ENCODE peak calls at places on chromosomes 7 and 10, in seven cellular contexts. One of them, this sample, is unnamed.

GRCh38 chr7:98548370-98548769 is 68.7 kb upstream of the NPTX2 start:
- DNase-seq in gastrocnemius medialis: no peak
- DNase-seq in upper lobe of right lung: no peak
- DNase-seq in Panc1: no peak
- DNase-seq in right lobe of liver: no peak
- DNase-seq in CD8-positive, alpha-beta T cell: no peak
- DNase-seq in neural progenitor cell: no peak
- DNase-seq in this sample: no peak

GRCh38 chr7:151452141-151452571 is 12.2 kb upstream of the CRYGN start:
- DNase-seq in CD8-positive, alpha-beta T cell: no peak
- DNase-seq in gastrocnemius medialis: peak; percentile 7
- DNase-seq in neural progenitor cell: no peak
- DNase-seq in right lobe of liver: no peak
- DNase-seq in upper lobe of right lung: peak; percentile 57
- DNase-seq in Panc1: no peak
- DNase-seq in this sample: no peak

GRCh38 chr7:129279757-129280156 is 54.9 kb downstream of the AHCYL2 start:
- DNase-seq in neural progenitor cell: no peak
- DNase-seq in gastrocnemius medialis: no peak
- DNase-seq in CD8-positive, alpha-beta T cell: no peak
- DNase-seq in upper lobe of right lung: no peak
- DNase-seq in Panc1: no peak
- DNase-seq in right lobe of liver: no peak
- DNase-seq in this sample: no peak

GRCh38 chr10:100621360-100622205 is 85.8 kb downstream of the HIF1AN start:
- DNase-seq in neural progenitor cell: no peak
- DNase-seq in upper lobe of right lung: peak; percentile 30
- DNase-seq in right lobe of liver: no peak
- DNase-seq in Panc1: no peak
- DNase-seq in gastrocnemius medialis: no peak
- DNase-seq in CD8-positive, alpha-beta T cell: peak; percentile 71
- DNase-seq in this sample: no peak

GRCh38 chr7:19508821-19509220 is 200.0 kb downstream of the POLR1F start:
- DNase-seq in CD8-positive, alpha-beta T cell: no peak
- DNase-seq in neural progenitor cell: no peak
- DNase-seq in upper lobe of right lung: no peak
- DNase-seq in Panc1: no peak
- DNase-seq in gastrocnemius medialis: no peak
- DNase-seq in right lobe of liver: no peak
- DNase-seq in this sample: no peak

GRCh38 chr10:48981310-48981907 is 41.8 kb upstream of the LRRC18 start:
- DNase-seq in Panc1: peak; percentile 15
- DNase-seq in upper lobe of right lung: peak; percentile 81
- DNase-seq in right lobe of liver: peak; percentile 70
- DNase-seq in CD8-positive, alpha-beta T cell: no peak
- DNase-seq in gastrocnemius medialis: peak; percentile 44
- DNase-seq in neural progenitor cell: peak; percentile 85
- DNase-seq in this sample: peak; percentile 76

GRCh38 chr10:62044569-62044968 is 143.1 kb downstream of the ARID5B start:
- DNase-seq in Panc1: no peak
- DNase-seq in CD8-positive, alpha-beta T cell: no peak
- DNase-seq in neural progenitor cell: no peak
- DNase-seq in gastrocnemius medialis: no peak
- DNase-seq in right lobe of liver: no peak
- DNase-seq in upper lobe of right lung: no peak
- DNase-seq in this sample: no peak

GRCh38 chr10:69952801-69953200 is 99.8 kb upstream of the MACROH2A2 start:
- DNase-seq in upper lobe of right lung: no peak
- DNase-seq in CD8-positive, alpha-beta T cell: no peak
- DNase-seq in right lobe of liver: no peak
- DNase-seq in gastrocnemius medialis: no peak
- DNase-seq in Panc1: no peak
- DNase-seq in neural progenitor cell: peak; percentile 87
- DNase-seq in this sample: no peak

GRCh38 chr10:131679926-131680325 is 220.9 kb upstream of the PPP2R2D start:
- DNase-seq in right lobe of liver: no peak
- DNase-seq in upper lobe of right lung: peak; percentile 35
- DNase-seq in neural progenitor cell: no peak
- DNase-seq in CD8-positive, alpha-beta T cell: no peak
- DNase-seq in gastrocnemius medialis: no peak
- DNase-seq in Panc1: no peak
- DNase-seq in this sample: no peak

GRCh38 chr7:73869011-73869785 is 8.2 kb downstream of the TMEM270 start:
- DNase-seq in neural progenitor cell: no peak
- DNase-seq in right lobe of liver: no peak
- DNase-seq in upper lobe of right lung: no peak
- DNase-seq in CD8-positive, alpha-beta T cell: no peak
- DNase-seq in gastrocnemius medialis: no peak
- DNase-seq in Panc1: no peak
- DNase-seq in this sample: no peak

GRCh38 chr10:124290095-124290795 is 128.5 kb downstream of the OAT start:
- DNase-seq in CD8-positive, alpha-beta T cell: no peak
- DNase-seq in neural progenitor cell: no peak
- DNase-seq in right lobe of liver: peak; percentile 57
- DNase-seq in upper lobe of right lung: peak; percentile 56
- DNase-seq in Panc1: no peak
- DNase-seq in gastrocnemius medialis: no peak
- DNase-seq in this sample: no peak

GRCh38 chr10:22629843-22630228 is 84.5 kb downstream of the PIP4K2A start:
- DNase-seq in CD8-positive, alpha-beta T cell: no peak
- DNase-seq in neural progenitor cell: no peak
- DNase-seq in Panc1: no peak
- DNase-seq in upper lobe of right lung: no peak
- DNase-seq in gastrocnemius medialis: no peak
- DNase-seq in right lobe of liver: no peak
- DNase-seq in this sample: no peak

GRCh38 chr10:34709637-34710390 is 105.3 kb downstream of the PARD3 start:
- DNase-seq in gastrocnemius medialis: no peak
- DNase-seq in Panc1: no peak
- DNase-seq in neural progenitor cell: no peak
- DNase-seq in CD8-positive, alpha-beta T cell: no peak
- DNase-seq in upper lobe of right lung: no peak
- DNase-seq in right lobe of liver: no peak
- DNase-seq in this sample: no peak

GRCh38 chr7:105790996-105791395 is 85.4 kb downstream of the ATXN7L1 start:
- DNase-seq in Panc1: no peak
- DNase-seq in neural progenitor cell: no peak
- DNase-seq in gastrocnemius medialis: no peak
- DNase-seq in CD8-positive, alpha-beta T cell: no peak
- DNase-seq in upper lobe of right lung: no peak
- DNase-seq in right lobe of liver: no peak
- DNase-seq in this sample: no peak

GRCh38 chr7:105794741-105795729 is 81.4 kb downstream of the ATXN7L1 start:
- DNase-seq in right lobe of liver: peak; percentile 41
- DNase-seq in Panc1: no peak
- DNase-seq in gastrocnemius medialis: no peak
- DNase-seq in CD8-positive, alpha-beta T cell: no peak
- DNase-seq in upper lobe of right lung: no peak
- DNase-seq in neural progenitor cell: no peak
- DNase-seq in this sample: no peak

GRCh38 chr7:105792488-105793370 is 83.7 kb downstream of the ATXN7L1 start:
- DNase-seq in Panc1: no peak
- DNase-seq in neural progenitor cell: no peak
- DNase-seq in CD8-positive, alpha-beta T cell: no peak
- DNase-seq in upper lobe of right lung: no peak
- DNase-seq in gastrocnemius medialis: no peak
- DNase-seq in right lobe of liver: no peak
- DNase-seq in this sample: no peak

GRCh38 chr7:105788816-105789349 is 87.5 kb downstream of the ATXN7L1 start:
- DNase-seq in Panc1: no peak
- DNase-seq in right lobe of liver: no peak
- DNase-seq in CD8-positive, alpha-beta T cell: no peak
- DNase-seq in gastrocnemius medialis: no peak
- DNase-seq in upper lobe of right lung: no peak
- DNase-seq in neural progenitor cell: no peak
- DNase-seq in this sample: no peak

DNA sequence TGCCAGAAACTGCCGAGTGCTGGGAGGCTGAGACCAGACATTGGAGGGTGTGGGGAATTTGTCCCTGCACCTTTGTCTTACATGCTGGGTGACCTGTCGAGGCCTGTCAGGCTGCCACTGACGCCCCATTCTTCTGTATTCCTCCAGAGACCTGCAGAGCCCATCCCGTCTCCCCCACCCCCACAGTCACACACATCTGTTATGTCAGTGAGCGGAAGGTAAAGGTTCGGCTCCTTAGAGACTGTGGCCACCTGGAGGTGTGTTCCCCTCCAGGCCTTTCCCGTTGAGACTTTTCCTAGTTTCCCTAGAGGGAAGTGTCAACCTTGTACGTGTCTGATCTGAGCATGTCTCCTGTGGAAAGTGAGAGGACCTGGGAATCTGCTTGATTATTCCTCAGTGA is 84.5 kb downstream of the ATXN7L1 start:
- DNase-seq in CD8-positive, alpha-beta T cell: no peak
- DNase-seq in gastrocnemius medialis: no peak
- DNase-seq in Panc1: no peak
- DNase-seq in right lobe of liver: no peak
- DNase-seq in neural progenitor cell: no peak
- DNase-seq in upper lobe of right lung: no peak
- DNase-seq in this sample: no peak
- H3K4me1 ChIP-seq in CD8-positive, alpha-beta T cell: no peaks in the 10 kb centered on the region
- H3K4me1 ChIP-seq in gastrocnemius medialis: no peaks in the 10 kb centered on the region
- H3K4me1 ChIP-seq in Panc1: peaks cover 21% of the 10 kb centered on the region
- H3K4me1 ChIP-seq in right lobe of liver: no peaks in the 10 kb centered on the region
- H3K4me1 ChIP-seq in neural progenitor cell: no peaks in the 10 kb centered on the region
- H3K4me1 ChIP-seq in upper lobe of right lung: peaks cover 5% of the 10 kb centered on the region
- H3K4me1 ChIP-seq in this sample: no peaks in the 10 kb centered on the region

GRCh38 chr7:141074162-141074989 is 512 bp downstream of the TMEM178B start:
- DNase-seq in right lobe of liver: peak; percentile 22
- DNase-seq in CD8-positive, alpha-beta T cell: no peak
- DNase-seq in upper lobe of right lung: peak; percentile 65
- DNase-seq in neural progenitor cell: peak; percentile 71
- DNase-seq in Panc1: no peak
- DNase-seq in gastrocnemius medialis: peak; percentile 17
- DNase-seq in this sample: no peak
- H3K27ac ChIP-seq in right lobe of liver: no peak overlapping the region
- H3K27ac ChIP-seq in CD8-positive, alpha-beta T cell: no peak overlapping the region
- H3K27ac ChIP-seq in upper lobe of right lung: no peak overlapping the region
- H3K27ac ChIP-seq in neural progenitor cell: no peak overlapping the region
- H3K27ac ChIP-seq in Panc1: no peak overlapping the region
- H3K27ac ChIP-seq in gastrocnemius medialis: peak overlapping the region; percentile 61
- H3K27ac ChIP-seq in this sample: no peak overlapping the region

DNA sequence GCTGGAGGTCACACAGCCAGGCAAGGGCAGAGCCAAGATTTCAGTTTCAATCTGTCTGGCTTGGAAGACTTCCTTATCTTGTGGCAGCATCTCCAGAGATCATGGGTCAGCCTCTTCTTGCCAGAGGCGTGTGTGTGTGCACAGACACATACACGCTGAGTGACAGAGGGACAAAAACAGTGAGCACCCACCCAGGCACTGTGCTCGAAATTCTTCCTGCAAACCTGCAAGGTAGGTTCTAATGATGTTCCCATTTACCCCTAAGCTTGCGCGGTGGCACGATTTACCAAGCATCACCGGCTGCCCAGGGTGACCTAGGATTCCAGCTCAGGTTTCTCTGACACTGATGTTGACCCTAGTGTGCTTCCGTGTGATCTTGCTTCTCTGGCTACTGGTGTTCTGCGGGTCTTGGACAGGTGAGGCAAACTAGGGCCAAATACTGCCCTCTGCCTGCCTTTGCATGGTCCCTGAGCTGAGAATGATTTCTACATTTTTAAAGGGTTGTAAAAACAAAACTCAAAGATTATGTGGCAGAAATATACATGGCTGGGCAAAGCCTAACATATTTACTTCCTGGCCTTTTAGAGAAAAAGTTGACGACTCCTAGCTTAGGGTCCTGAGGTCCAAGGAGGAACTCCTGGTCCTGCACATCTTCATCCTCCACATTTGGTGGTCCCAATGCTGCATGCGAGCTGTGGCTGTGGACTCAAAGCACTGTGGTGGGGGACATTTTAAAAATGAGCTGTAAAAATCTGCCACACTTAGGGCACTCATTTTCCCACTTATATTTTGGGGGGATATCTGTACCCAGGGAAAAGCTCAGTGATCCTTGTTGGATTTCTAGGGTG is 268.5 kb downstream of the RPS24 start:
- DNase-seq in neural progenitor cell: no peak
- DNase-seq in upper lobe of right lung: no peak
- DNase-seq in Panc1: no peak
- DNase-seq in right lobe of liver: no peak
- DNase-seq in gastrocnemius medialis: peak; percentile 70
- DNase-seq in CD8-positive, alpha-beta T cell: no peak
- DNase-seq in this sample: no peak
- H3K4me3 ChIP-seq in neural progenitor cell: peak overlapping the region; percentile 40
- H3K4me3 ChIP-seq in upper lobe of right lung: peak overlapping the region; percentile 60
- H3K4me3 ChIP-seq in Panc1: peak overlapping the region; percentile 78
- H3K4me3 ChIP-seq in right lobe of liver: peak overlapping the region; percentile 54
- H3K4me3 ChIP-seq in gastrocnemius medialis: peak overlapping the region; percentile 73
- H3K4me3 ChIP-seq in CD8-positive, alpha-beta T cell: peak overlapping the region; percentile 73
- H3K4me3 ChIP-seq in this sample: peak overlapping the region; percentile 68

GRCh38 chr10:93751074-93751572 is 6.6 kb upstream of the LGI1 start:
- DNase-seq in neural progenitor cell: no peak
- DNase-seq in right lobe of liver: no peak
- DNase-seq in Panc1: no peak
- DNase-seq in CD8-positive, alpha-beta T cell: no peak
- DNase-seq in upper lobe of right lung: no peak
- DNase-seq in gastrocnemius medialis: no peak
- DNase-seq in this sample: no peak

GRCh38 chr10:93753621-93754250 is 4.0 kb upstream of the LGI1 start:
- DNase-seq in CD8-positive, alpha-beta T cell: no peak
- DNase-seq in neural progenitor cell: peak; percentile 23
- DNase-seq in Panc1: no peak
- DNase-seq in gastrocnemius medialis: no peak
- DNase-seq in upper lobe of right lung: no peak
- DNase-seq in right lobe of liver: no peak
- DNase-seq in this sample: no peak

GRCh38 chr10:93752761-93753160 is 5.0 kb upstream of the LGI1 start:
- DNase-seq in right lobe of liver: no peak
- DNase-seq in neural progenitor cell: peak; percentile 38
- DNase-seq in Panc1: peak; percentile 42
- DNase-seq in upper lobe of right lung: no peak
- DNase-seq in gastrocnemius medialis: no peak
- DNase-seq in CD8-positive, alpha-beta T cell: no peak
- DNase-seq in this sample: no peak

GRCh38 chr10:93749218-93749799 is 8.4 kb upstream of the LGI1 start:
- DNase-seq in upper lobe of right lung: no peak
- DNase-seq in right lobe of liver: no peak
- DNase-seq in neural progenitor cell: peak; percentile 51
- DNase-seq in gastrocnemius medialis: no peak
- DNase-seq in Panc1: no peak
- DNase-seq in CD8-positive, alpha-beta T cell: no peak
- DNase-seq in this sample: no peak

GRCh38 chr10:93751832-93752231 is 5.9 kb upstream of the LGI1 start:
- DNase-seq in CD8-positive, alpha-beta T cell: no peak
- DNase-seq in right lobe of liver: no peak
- DNase-seq in Panc1: no peak
- DNase-seq in gastrocnemius medialis: peak; percentile 27
- DNase-seq in upper lobe of right lung: no peak
- DNase-seq in neural progenitor cell: peak; percentile 70
- DNase-seq in this sample: no peak
- H3K4me1 ChIP-seq in CD8-positive, alpha-beta T cell: no peaks in the 10 kb centered on the region
- H3K4me1 ChIP-seq in right lobe of liver: no peaks in the 10 kb centered on the region
- H3K4me1 ChIP-seq in Panc1: peaks cover 8% of the 10 kb centered on the region
- H3K4me1 ChIP-seq in gastrocnemius medialis: no peaks in the 10 kb centered on the region
- H3K4me1 ChIP-seq in upper lobe of right lung: peaks cover 12% of the 10 kb centered on the region
- H3K4me1 ChIP-seq in neural progenitor cell: peaks cover 66% of the 10 kb centered on the region
- H3K4me1 ChIP-seq in this sample: peaks cover 7% of the 10 kb centered on the region

This sample was measured in lower lobe of right lung.